ENCODE peak calls at places on chromosomes 6 and 20, in four cellular contexts. J is foreskin fibroblast, Y is astrocyte, L is NCI-H524. T is an unnamed sample.

GRCh38 chr6:87237804-87238203 is 82.4 kb downstream of the ZNF292 start:
- DNase-seq in J (peak; percentile 34), L (peak; percentile 28), Y (peak; percentile 16), T (no peak)

GRCh38 chr6:100998111-100998510 is 117.0 kb upstream of the ASCC3 start:
- DNase-seq in Y (peak; percentile 57), L (no peak), J (peak; percentile 14), T (no peak)

GRCh38 chr20:43972051-43972450 is 57.4 kb downstream of the TOX2 start:
- DNase-seq in J (no peak), L (no peak), Y (no peak), T (no peak)

GRCh38 chr20:2736441-2736840 is 43.9 kb downstream of the EBF4 start:
- DNase-seq in Y (no peak), L (no peak), J (no peak), T (no peak)

GRCh38 chr6:85419046-85419759 is 30.7 kb upstream of the NT5E start:
- DNase-seq in L (no peak), J (no peak), Y (peak; percentile 53), T (no peak)

GRCh38 chr20:3929713-3930060 is 40.5 kb downstream of the PANK2 start:
- DNase-seq in L (no peak), Y (no peak), J (peak; percentile 49), T (no peak)

GRCh38 chr6:158422629-158423238 is 110.5 kb downstream of the TULP4 start:
- DNase-seq in Y (peak; percentile 34), L (no peak), J (no peak), T (no peak)

GRCh38 chr6:64459411-64459810 is 823.8 kb downstream of the PHF3 start:
- DNase-seq in Y (no peak), J (no peak), L (no peak), T (no peak)

GRCh38 chr6:135383766-135384165 is 113.8 kb downstream of the AHI1 start:
- DNase-seq in Y (no peak), J (no peak), L (no peak), T (no peak)

GRCh38 chr20:53915459-53916172 is 154.8 kb downstream of the BCAS1 start:
- DNase-seq in J (peak; percentile 98), L (peak; percentile 90), Y (peak; percentile 64), T (peak; percentile 99)

GRCh38 chr6:2168480-2168879 is 76.9 kb downstream of the GMDS start:
- DNase-seq in Y (peak; percentile 40), J (no peak), L (no peak), T (no peak)

GRCh38 chr6:39005774-39006173 is 42.8 kb upstream of the GLP1R start:
- DNase-seq in J (no peak), Y (no peak), L (no peak), T (no peak)

GRCh38 chr6:50936277-50936681 is 117.6 kb downstream of the TFAP2B start:
- DNase-seq in L (no peak), J (no peak), Y (no peak), T (no peak)

GRCh38 chr20:57170343-57170742 is 96.1 kb downstream of the BMP7 start:
- DNase-seq in L (no peak), Y (no peak), J (no peak), T (peak; percentile 38)

GRCh38 chr6:28543671-28544131 is 18.0 kb downstream of the GPX5 start:
- DNase-seq in J (peak; percentile 28), L (peak; percentile 52), Y (no peak), T (no peak)

GRCh38 chr6:21680611-21681010 is 87.1 kb downstream of the SOX4 start:
- DNase-seq in L (no peak), J (no peak), Y (peak; percentile 73), T (no peak)

GRCh38 chr20:20665200-20665599 is 47.2 kb downstream of the RALGAPA2 start:
- DNase-seq in J (no peak), Y (no peak), L (peak; percentile 62), T (no peak)

GRCh38 chr6:30647802-30648460 is 998 bp downstream of the C6orf136 start:
- DNase-seq in Y (no peak), L (peak; percentile 61), J (no peak), T (no peak)

GRCh38 chr20:23156170-23156841 is 70.2 kb upstream of the CD93 start:
- DNase-seq in J (peak; percentile 89), L (no peak), Y (peak; percentile 81), T (no peak)

GRCh38 chr6:8180327-8181161 is 78.2 kb upstream of the EEF1E1 start:
- DNase-seq in Y (peak; percentile 84), L (no peak), J (peak; percentile 91), T (no peak)

GRCh38 chr6:17591292-17591691 is 8.8 kb upstream of the FAM8A1 start:
- DNase-seq in L (no peak), Y (no peak), J (no peak), T (no peak)

GRCh38 chr6:143701343-143702234 is 23.8 kb downstream of the PHACTR2 start:
- DNase-seq in L (no peak), Y (no peak), J (peak; percentile 21), T (no peak)

GRCh38 chr20:3930265-3931206 is 41.3 kb downstream of the PANK2 start:
- DNase-seq in L (peak; percentile 19), Y (no peak), J (peak; percentile 15), T (no peak)

GRCh38 chr6:21826031-21826430 is 232.5 kb downstream of the SOX4 start:
- DNase-seq in Y (peak; percentile 74), J (no peak), L (no peak), T (no peak)

T was measured in mucosa of descending colon.